ENCODE peak calls at places on chromosomes 6 and 20, in eight cellular contexts. A, W, D, T, M, N, R and O are unnamed samples.

GRCh38 chr6:98921038-98921437 is 26.7 kb downstream of the FBXL4 start:
- DNase-seq in A (no peak), N (peak), R (no peak), T (peak), M (no peak), D (no peak), W (no peak), O (no peak)

GRCh38 chr20:45970646-45971424 is 1.2 kb downstream of the ZNF335 start:
- DNase-seq in D (peak), M (peak), A (no peak), W (peak), T (peak), R (no peak), N (peak), O (peak)

GRCh38 chr6:38997128-38997761 is 51.3 kb upstream of the GLP1R start:
- DNase-seq in N (peak), T (peak), D (peak), A (no peak), R (peak), W (no peak), M (no peak), O (peak)

GRCh38 chr6:157110620-157111019 is 212.7 kb downstream of the TMEM242 start:
- DNase-seq in N (peak), D (peak), R (no peak), W (no peak), A (no peak), T (peak), M (peak), O (no peak)

GRCh38 chr6:157187182-157188093 is 135.9 kb downstream of the TMEM242 start:
- DNase-seq in M (no peak), N (peak), R (no peak), W (no peak), D (no peak), T (no peak), A (peak), O (no peak)

GRCh38 chr6:12436224-12436623 is 146.1 kb downstream of the EDN1 start:
- DNase-seq in T (no peak), R (no peak), W (no peak), D (no peak), A (no peak), M (no peak), N (no peak), O (no peak)

GRCh38 chr20:63587256-63587655 is 13.2 kb upstream of the HELZ2 start:
- DNase-seq in D (no peak), R (no peak), T (no peak), A (no peak), W (no peak), N (no peak), M (no peak), O (no peak)

GRCh38 chr20:35582741-35583404 is 32.8 kb upstream of the SPAG4 start:
- DNase-seq in N (no peak), D (no peak), T (no peak), A (no peak), W (no peak), R (no peak), M (no peak), O (no peak)

GRCh38 chr6:137246801-137247202 is 27.6 kb upstream of the IFNGR1 start:
- DNase-seq in R (no peak), A (no peak), D (no peak), N (no peak), T (no peak), M (no peak), W (no peak), O (no peak)

GRCh38 chr6:149864578-149865535 is 698 bp upstream of the LRP11 start:
- DNase-seq in T (peak), A (peak), N (peak), R (peak), D (peak), M (peak), W (no peak), O (no peak)

GRCh38 chr6:40894962-40895799 is 143.8 kb downstream of the UNC5CL start:
- DNase-seq in D (peak), A (peak), N (peak), R (no peak), M (peak), W (peak), T (peak), O (peak)

GRCh38 chr6:101080597-101080996 is 199.5 kb upstream of the ASCC3 start:
- DNase-seq in A (no peak), N (peak), T (peak), M (peak), R (no peak), D (peak), W (no peak), O (no peak)

GRCh38 chr20:13546497-13547131 is 92.1 kb downstream of the TASP1 start:
- DNase-seq in T (peak), R (peak), W (peak), N (peak), D (peak), A (peak), M (peak), O (peak)

GRCh38 chr20:54643761-54644160 is 168.4 kb downstream of the DOK5 start:
- DNase-seq in T (peak), W (no peak), R (no peak), N (peak), A (no peak), D (peak), M (peak), O (no peak)

GRCh38 chr6:79671605-79672266 is 40.6 kb downstream of the SH3BGRL2 start:
- DNase-seq in T (peak), M (no peak), R (peak), N (peak), D (peak), A (peak), W (peak), O (peak)

GRCh38 chr20:62804632-62805364 is at the start of gene OGFR:
- DNase-seq in N (peak), T (peak), R (peak), M (no peak), A (peak), D (peak), W (no peak), O (peak)

GRCh38 chr6:139330841-139331500 is 39.2 kb upstream of the TXLNB start:
- DNase-seq in M (no peak), R (no peak), D (peak), T (peak), A (no peak), N (no peak), W (no peak), O (no peak)

GRCh38 chr6:46290435-46290834 is 119.7 kb upstream of the ENPP5 start:
- DNase-seq in W (no peak), M (no peak), R (no peak), T (no peak), N (peak), A (no peak), D (no peak), O (no peak)

GRCh38 chr20:48538058-48538825 is 289.6 kb downstream of the PREX1 start:
- DNase-seq in A (no peak), D (peak), T (peak), W (no peak), R (no peak), N (peak), M (peak), O (peak)

GRCh38 chr20:62769346-62770071 is 26.8 kb upstream of the MRGBP start:
- DNase-seq in W (no peak), D (no peak), R (no peak), M (no peak), T (no peak), A (no peak), N (no peak), O (no peak)

GRCh38 chr6:163717106-163717764 is 302.7 kb downstream of the QKI start:
- DNase-seq in R (no peak), W (no peak), T (no peak), M (no peak), D (no peak), N (peak), A (peak), O (no peak)

GRCh38 chr6:43215066-43215465 is 14.2 kb downstream of the DNPH1 start:
- DNase-seq in T (no peak), M (no peak), A (no peak), D (no peak), R (no peak), N (no peak), W (no peak), O (no peak)

GRCh38 chr20:51560550-51561307 is 18.2 kb upstream of the NFATC2 start:
- DNase-seq in A (no peak), D (no peak), W (no peak), M (peak), N (peak), T (no peak), R (no peak), O (no peak)

GRCh38 chr6:121791396-121792315 is 356.2 kb downstream of the GJA1 start:
- DNase-seq in D (peak), M (no peak), R (no peak), W (no peak), N (no peak), T (peak), A (no peak), O (no peak)

GRCh38 chr6:170114187-170114945 is 176.5 kb downstream of the DLL1 start:
- DNase-seq in T (no peak), R (no peak), N (no peak), A (peak), W (peak), M (no peak), D (no peak), O (no peak)

GRCh38 chr6:167990016-167990945 is 7.2 kb upstream of the KIF25 start:
- DNase-seq in W (no peak), R (no peak), T (no peak), A (no peak), N (no peak), D (no peak), M (no peak), O (no peak)

GRCh38 chr20:32623667-32624157 is 38.6 kb upstream of the NOL4L start:
- DNase-seq in T (no peak), W (no peak), D (no peak), N (no peak), R (no peak), M (no peak), A (no peak), O (no peak)

GRCh38 chr6:34359438-34360158 is 32.9 kb downstream of the NUDT3 start:
- DNase-seq in D (no peak), A (no peak), T (peak), M (peak), W (no peak), R (no peak), N (peak), O (no peak)

GRCh38 chr6:29813809-29814208 is 13.8 kb upstream of the HLA-G start:
- DNase-seq in A (no peak), W (no peak), R (no peak), D (no peak), T (peak), M (peak), N (no peak), O (peak)

GRCh38 chr6:101396552-101397173 is 3.2 kb downstream of the GRIK2 start:
- DNase-seq in D (peak), W (no peak), M (peak), R (peak), N (peak), T (peak), A (no peak), O (peak)

GRCh38 chr6:120378582-120379220 is 955.6 kb downstream of the TBC1D32 start:
- DNase-seq in D (peak), A (no peak), N (peak), T (peak), M (no peak), R (no peak), W (no peak), O (no peak)

GRCh38 chr6:76839505-76839904 is 623.8 kb downstream of the HTR1B start:
- DNase-seq in A (no peak), R (no peak), N (no peak), M (no peak), T (no peak), W (no peak), D (no peak), O (no peak)

GRCh38 chr6:45607818-45608217 is 230.1 kb upstream of the SUPT3H start:
- DNase-seq in T (peak), M (no peak), A (no peak), R (no peak), D (peak), N (peak), W (no peak), O (peak)

GRCh38 chr6:165858571-165858970 is 195.5 kb upstream of the PDE10A start:
- DNase-seq in D (peak), W (no peak), M (no peak), R (no peak), T (peak), N (no peak), A (no peak), O (no peak)

GRCh38 chr6:93447874-93448273 is 28.5 kb upstream of the EPHA7 start:
- DNase-seq in N (no peak), D (no peak), R (no peak), T (peak), A (no peak), M (no peak), W (no peak), O (no peak)

GRCh38 chr20:36574278-36575065 is 1.1 kb downstream of the TGIF2 start:
- DNase-seq in W (peak), T (peak), N (peak), M (no peak), A (peak), D (peak), R (peak), O (peak)

GRCh38 chr6:141057761-141058160 is 1075.0 kb upstream of the GJE1 start:
- DNase-seq in A (no peak), M (no peak), W (no peak), D (no peak), N (no peak), R (no peak), T (no peak), O (no peak)

GRCh38 chr6:166556871-166557322 is 29.6 kb downstream of the RAMACL start:
- DNase-seq in T (peak), A (peak), W (peak), M (peak), D (peak), N (peak), R (no peak), O (peak)

DNA sequence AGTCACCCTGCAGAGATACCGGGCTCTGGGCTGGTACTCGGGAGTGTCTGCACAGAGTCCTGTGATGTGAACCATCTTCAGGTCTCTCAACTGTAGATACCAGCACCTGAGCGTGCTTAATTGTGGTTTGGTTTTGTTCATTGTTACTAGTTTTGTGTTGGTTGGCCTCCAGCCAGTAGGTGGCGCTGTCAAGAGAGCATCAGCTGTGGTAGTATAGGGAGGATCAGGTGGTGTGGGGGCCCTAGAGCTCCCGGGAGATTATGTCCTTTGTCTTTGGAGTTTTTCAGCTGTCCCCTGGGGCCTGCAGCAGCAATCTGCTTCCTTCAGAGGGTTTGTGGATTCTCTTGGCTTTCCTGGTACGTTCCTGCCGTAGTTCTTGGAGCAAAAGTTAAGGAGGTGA is 67.9 kb downstream of the CDYL start:
- DNase-seq in A (no peak), D (no peak), N (no peak), T (no peak), R (no peak), W (no peak), M (no peak), O (no peak)
- TF ChIP-seq CTCF in A (no peak), D (peak), N (no peak), T (peak), R (no peak), W (no peak), M (peak), O (no peak)

GRCh38 chr6:128290221-128290620 is 230.2 kb downstream of the PTPRK start:
- DNase-seq in W (no peak), A (no peak), R (no peak), N (peak), D (no peak), M (no peak), T (no peak), O (no peak)

GRCh38 chr6:128295670-128296069 is 224.7 kb downstream of the PTPRK start:
- DNase-seq in T (no peak), R (no peak), N (no peak), W (no peak), M (no peak), D (no peak), A (no peak), O (no peak)
- TF ChIP-seq CTCF in T (peak), R (no peak), N (no peak), W (no peak), M (peak), D (no peak), A (no peak), O (no peak)

GRCh38 chr20:59770851-59771250 is 162.6 kb downstream of the SYCP2 start:
- DNase-seq in A (peak), T (no peak), N (no peak), W (no peak), M (no peak), D (no peak), R (no peak), O (no peak)

GRCh38 chr20:59772373-59772705 is 161.1 kb downstream of the SYCP2 start:
- DNase-seq in W (peak), A (peak), T (no peak), N (no peak), M (no peak), D (no peak), R (no peak), O (no peak)

GRCh38 chr20:59767656-59768055 is 163.3 kb downstream of the PHACTR3 start:
- DNase-seq in N (no peak), R (no peak), M (no peak), T (no peak), D (no peak), W (no peak), A (no peak), O (no peak)

GRCh38 chr20:59771506-59772372 is 161.7 kb downstream of the SYCP2 start:
- DNase-seq in W (no peak), A (peak), R (no peak), D (no peak), N (no peak), T (no peak), M (no peak), O (no peak)

DNA sequence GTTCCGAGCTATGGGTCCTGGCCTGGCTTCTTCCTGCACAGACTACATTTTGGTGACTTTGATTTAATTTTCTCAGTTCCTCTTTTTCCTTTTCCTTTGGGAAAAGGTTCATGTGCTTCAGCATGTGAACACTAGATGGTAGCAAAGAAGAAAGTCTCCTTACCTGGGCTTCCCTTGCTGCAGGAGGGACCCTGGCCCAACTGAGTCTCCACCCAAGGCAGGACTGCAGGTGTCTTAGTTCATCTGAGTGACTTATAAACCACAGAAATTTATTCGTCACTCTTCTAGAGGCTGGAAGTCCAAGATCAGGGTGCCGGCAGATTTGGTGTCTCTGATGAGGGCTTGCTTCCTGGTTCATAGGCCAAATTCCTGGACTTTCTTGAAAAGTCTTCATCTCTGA is 163.2 kb downstream of the SYCP2 start:
- DNase-seq in T (no peak), N (no peak), A (peak), W (no peak), R (no peak), M (no peak), D (no peak), O (peak)
- TF ChIP-seq CTCF in T (no peak), N (no peak), A (no peak), W (no peak), R (no peak), M (peak), D (no peak), O (peak)

GRCh38 chr6:624979-625378 is 31.9 kb downstream of the HUS1B start:
- DNase-seq in D (peak), A (peak), T (peak), R (no peak), W (no peak), M (peak), N (peak), O (no peak)
- TF ChIP-seq CTCF in D (no peak), A (peak), T (peak), R (no peak), W (no peak), M (peak), N (peak), O (no peak)